ENCODE peak calls at places on chromosomes 1 and 21, in five cellular contexts. Q is mammary epithelial cell, N is transverse colon, Y is heart right ventricle, J is left lung. X is an unnamed sample.

GRCh38 chr1:17581389-17582123 is 42.1 kb downstream of the ARHGEF10L start:
- DNase-seq in Q (no peak), N (no peak), Y (no peak), J (no peak), X (no peak)

GRCh38 chr1:18199462-18199861 is 91.9 kb downstream of the IGSF21 start:
- DNase-seq in Q (no peak), N (no peak), Y (no peak), J (no peak), X (no peak)

GRCh38 chr1:69638673-69639072 is 71.0 kb downstream of the LRRC7 start:
- DNase-seq in Q (no peak), N (no peak), Y (no peak), J (no peak), X (no peak)

GRCh38 chr1:67843746-67844145 is 10.5 kb upstream of the GNG12 start:
- DNase-seq in Q (no peak), N (no peak), Y (no peak), J (no peak), X (no peak)

GRCh38 chr1:147726161-147726560 is 34.2 kb downstream of the GJA5 start:
- DNase-seq in Q (no peak), N (no peak), Y (no peak), J (no peak), X (no peak)

GRCh38 chr1:46333300-46334029 is 7.1 kb upstream of the NSUN4 start:
- DNase-seq in Q (peak), N (no peak), Y (no peak), J (no peak), X (no peak)

GRCh38 chr1:156486421-156487344 is 13.9 kb downstream of the MEF2D start:
- DNase-seq in Q (no peak), N (no peak), Y (no peak), J (no peak), X (no peak)

GRCh38 chr1:71086331-71086730 is 5.5 kb upstream of the ZRANB2 start:
- DNase-seq in Q (peak), N (no peak), Y (no peak), J (no peak), X (no peak)

GRCh38 chr21:22575165-22575584 is 1577.0 kb downstream of the NCAM2 start:
- DNase-seq in Q (no peak), N (no peak), Y (no peak), J (no peak), X (no peak)

GRCh38 chr1:76073471-76073870 is 1.1 kb upstream of the ST6GALNAC3 start:
- DNase-seq in Q (peak), N (no peak), Y (no peak), J (no peak), X (no peak)

GRCh38 chr1:58782308-58783089 is 1.3 kb downstream of the JUN start:
- DNase-seq in Q (peak), N (peak), Y (peak), J (peak), X (peak)

GRCh38 chr21:42672699-42673458 is 19.5 kb downstream of the PDE9A start:
- DNase-seq in Q (no peak), N (no peak), Y (no peak), J (peak), X (no peak)

GRCh38 chr1:48246727-48247126 is 24.2 kb downstream of the SLC5A9 start:
- DNase-seq in Q (no peak), N (peak), Y (peak), J (peak), X (no peak)

GRCh38 chr1:153728305-153729066 is 636 bp downstream of the INTS3 start:
- DNase-seq in Q (peak), N (peak), Y (peak), J (peak), X (no peak)

GRCh38 chr1:40042337-40042736 is 1.8 kb downstream of the CAP1 start:
- DNase-seq in Q (peak), N (no peak), Y (no peak), J (no peak), X (no peak)

GRCh38 chr1:100566300-100566699 is 28.4 kb downstream of the GPR88 start:
- DNase-seq in Q (no peak), N (no peak), Y (no peak), J (no peak), X (no peak)
- TF ChIP-seq CTCF in Q (no peak), N (no peak), Y (no peak), J (no peak), X (no peak)

DNA sequence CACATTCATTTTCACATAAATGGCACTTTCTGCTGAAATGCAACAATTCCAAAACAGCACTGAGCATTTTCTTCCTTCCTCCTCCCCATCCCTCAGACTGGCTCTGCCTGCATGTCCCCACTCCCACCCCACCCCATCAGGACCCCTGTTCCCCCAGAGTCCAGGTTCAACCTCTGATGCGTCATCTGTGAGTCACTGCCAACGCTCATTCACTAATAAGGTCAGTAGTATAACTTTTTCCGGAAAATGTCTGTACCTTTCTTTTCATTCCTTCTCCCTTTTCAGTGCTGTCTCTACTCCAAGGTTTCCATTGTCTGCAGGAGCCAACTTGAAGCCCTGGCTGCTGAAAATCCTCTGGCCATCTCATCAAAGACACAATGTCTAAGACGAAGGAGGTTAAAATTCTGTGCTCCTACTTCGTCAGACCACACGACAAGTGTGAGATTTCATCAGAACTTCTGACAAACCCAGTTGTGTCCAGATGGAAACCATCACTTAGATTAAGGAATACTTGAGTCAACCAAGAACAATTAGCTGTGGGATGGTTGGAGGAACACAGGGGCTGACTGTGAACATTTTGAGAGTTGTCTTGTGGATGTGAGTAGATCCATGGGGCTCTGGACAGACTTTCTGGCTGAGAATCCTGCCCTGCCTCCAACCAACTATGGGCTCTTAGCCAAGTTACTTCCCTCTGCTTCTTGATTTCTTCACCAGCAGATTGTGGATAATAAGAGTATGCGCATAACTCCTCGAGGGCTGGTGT is 35.6 kb upstream of the UTS2 start:
- DNase-seq in Q (no peak), N (no peak), Y (no peak), J (no peak), X (no peak)
- TF ChIP-seq CTCF in Q (no peak), N (no peak), Y (no peak), J (no peak), X (no peak)

DNA sequence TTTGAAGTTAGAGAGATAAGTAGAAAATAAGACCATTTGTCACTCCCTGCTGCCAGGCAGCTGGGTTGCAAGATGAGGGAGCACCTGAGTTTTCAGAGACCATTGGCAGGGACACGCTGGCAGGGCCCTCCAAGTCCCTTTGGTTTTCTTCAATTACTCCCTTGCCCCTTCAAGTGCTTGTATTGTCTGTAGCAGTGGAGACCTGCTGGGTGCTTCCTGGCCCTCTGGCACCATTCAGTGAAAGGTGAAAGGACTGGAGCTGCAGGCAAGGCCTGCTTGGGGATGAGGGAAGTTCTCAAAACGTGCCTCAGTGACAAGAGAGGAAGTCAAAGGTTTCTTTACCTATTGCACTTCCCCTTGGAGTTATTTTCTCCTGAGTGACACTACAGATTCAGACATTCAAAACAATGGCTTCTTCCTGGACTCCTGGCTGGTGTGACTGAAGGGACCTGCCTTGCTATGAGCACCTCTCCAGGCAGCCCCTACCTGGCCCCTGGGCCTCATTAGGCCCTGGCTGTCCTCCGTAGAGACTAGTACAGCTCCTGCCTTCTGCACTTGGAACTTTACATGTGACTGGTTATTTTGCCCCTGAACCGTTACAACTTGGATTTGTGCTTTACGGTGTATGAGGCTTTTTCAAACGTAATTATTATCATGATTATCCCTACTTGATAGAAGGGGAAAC is 100.1 kb downstream of the C1orf21 start:
- DNase-seq in Q (no peak), N (no peak), Y (no peak), J (no peak), X (no peak)
- TF ChIP-seq CTCF in Q (no peak), N (no peak), Y (no peak), J (no peak), X (no peak)

DNA sequence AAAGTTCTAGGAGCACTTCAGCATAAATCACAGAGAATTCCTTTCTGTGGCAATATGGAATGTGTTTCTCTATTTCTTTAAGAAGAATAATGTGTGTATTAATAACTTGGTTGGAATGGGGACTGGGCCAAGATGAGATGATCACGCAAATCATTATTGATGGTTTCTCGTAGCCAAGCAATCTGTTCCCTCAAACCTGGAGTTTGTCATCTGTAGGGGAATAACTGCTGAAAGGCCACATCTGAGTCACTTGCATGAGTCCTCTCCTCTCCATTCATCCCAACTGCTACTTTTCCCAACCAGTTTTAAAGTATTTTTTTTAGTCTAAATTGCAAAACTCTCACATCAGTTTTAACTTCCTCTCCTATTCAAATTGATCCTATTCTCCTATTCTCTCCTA is 480.4 kb downstream of the PLPP3 start:
- DNase-seq in Q (no peak), N (no peak), Y (no peak), J (no peak), X (no peak)
- TF ChIP-seq CTCF in Q (no peak), N (no peak), Y (no peak), J (no peak), X (no peak)

GRCh38 chr21:39850333-39850732 is 16.9 kb upstream of the PCP4 start:
- DNase-seq in Q (no peak), N (no peak), Y (no peak), J (no peak), X (no peak)

GRCh38 chr21:39852021-39852721 is 15.1 kb upstream of the PCP4 start:
- DNase-seq in Q (no peak), N (no peak), Y (no peak), J (no peak), X (no peak)

GRCh38 chr21:39852726-39853510 is 14.3 kb upstream of the PCP4 start:
- DNase-seq in Q (no peak), N (no peak), Y (no peak), J (no peak), X (no peak)

GRCh38 chr21:39851219-39851618 is 16.0 kb upstream of the PCP4 start:
- DNase-seq in Q (no peak), N (no peak), Y (no peak), J (no peak), X (no peak)

DNA sequence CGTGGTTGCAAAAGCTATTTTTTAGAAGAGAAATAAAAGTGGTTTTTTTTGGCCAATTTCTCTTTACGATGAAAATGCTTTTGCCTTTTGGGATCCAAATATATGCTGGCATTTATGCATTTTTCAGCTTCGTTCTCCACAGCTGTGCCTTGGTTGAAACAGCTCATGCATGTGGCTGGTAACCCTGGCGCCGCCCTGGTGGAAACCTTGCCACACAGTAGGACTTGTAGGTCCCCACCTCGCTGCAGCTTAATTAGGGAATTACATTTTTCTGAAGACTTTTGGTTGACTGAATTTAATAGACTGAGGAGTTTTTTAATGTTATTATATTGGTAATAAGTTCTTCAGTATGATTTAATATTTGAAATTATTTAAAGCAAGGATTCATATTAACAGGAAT is 12.7 kb upstream of the PCP4 start:
- DNase-seq in Q (no peak), N (no peak), Y (no peak), J (no peak), X (no peak)
- TF ChIP-seq CTCF in Q (no peak), N (no peak), Y (no peak), J (no peak), X (no peak)

X was measured in natural killer cell.